ENCODE peak calls at places on chromosome 3, in five cellular contexts. One of them, this sample, is unnamed. For H3K36me3, the result is how much of the 10 kb centered on the place peaks cover.

GRCh38 chr3:125118600-125118999 is 62.8 kb upstream of the HEG1 start:
- DNase-seq in fibroblast of lung: no peak
- DNase-seq in HCT116: no peak
- DNase-seq in HepG2: no peak
- DNase-seq in IMR-90: no peak
- DNase-seq in this sample: no peak

GRCh38 chr3:141336672-141337522 is 31.4 kb upstream of the ZBTB38 start:
- DNase-seq in IMR-90: peak
- DNase-seq in HepG2: peak
- DNase-seq in fibroblast of lung: peak
- DNase-seq in HCT116: no peak
- DNase-seq in this sample: no peak

GRCh38 chr3:122281891-122282290 is 43.2 kb upstream of the CSTA start:
- DNase-seq in HCT116: no peak
- DNase-seq in fibroblast of lung: no peak
- DNase-seq in IMR-90: no peak
- DNase-seq in HepG2: no peak
- DNase-seq in this sample: no peak

GRCh38 chr3:15467227-15468181 is 40.1 kb downstream of the EAF1 start:
- DNase-seq in IMR-90: no peak
- DNase-seq in HepG2: no peak
- DNase-seq in HCT116: no peak
- DNase-seq in fibroblast of lung: no peak
- DNase-seq in this sample: no peak

GRCh38 chr3:120567370-120568197 is 28.6 kb upstream of the NDUFB4 start:
- DNase-seq in fibroblast of lung: peak
- DNase-seq in HepG2: peak
- DNase-seq in IMR-90: peak
- DNase-seq in HCT116: no peak
- DNase-seq in this sample: no peak

GRCh38 chr3:27666277-27666676 is 55.8 kb downstream of the EOMES start:
- DNase-seq in HCT116: no peak
- DNase-seq in IMR-90: no peak
- DNase-seq in fibroblast of lung: no peak
- DNase-seq in HepG2: no peak
- DNase-seq in this sample: no peak

GRCh38 chr3:7249493-7250076 is 388.7 kb downstream of the GRM7 start:
- DNase-seq in HepG2: no peak
- DNase-seq in fibroblast of lung: no peak
- DNase-seq in HCT116: no peak
- DNase-seq in IMR-90: no peak
- DNase-seq in this sample: no peak

GRCh38 chr3:146796078-146796477 is 190.9 kb upstream of the PLSCR5 start:
- DNase-seq in HCT116: no peak
- DNase-seq in HepG2: no peak
- DNase-seq in IMR-90: no peak
- DNase-seq in fibroblast of lung: no peak
- DNase-seq in this sample: no peak

GRCh38 chr3:95721938-95722337 is 1092.5 kb upstream of the EPHA6 start:
- DNase-seq in HCT116: no peak
- DNase-seq in HepG2: no peak
- DNase-seq in fibroblast of lung: no peak
- DNase-seq in IMR-90: no peak
- DNase-seq in this sample: no peak

GRCh38 chr3:128488995-128489859 is 3.8 kb downstream of the GATA2 start:
- DNase-seq in IMR-90: no peak
- DNase-seq in HCT116: peak
- DNase-seq in HepG2: peak
- DNase-seq in fibroblast of lung: no peak
- DNase-seq in this sample: peak

GRCh38 chr3:86702381-86702958 is 288.5 kb downstream of the VGLL3 start:
- DNase-seq in fibroblast of lung: peak
- DNase-seq in HCT116: no peak
- DNase-seq in HepG2: no peak
- DNase-seq in IMR-90: peak
- DNase-seq in this sample: no peak

GRCh38 chr3:119945286-119945685 is 149.0 kb downstream of the GSK3B start:
- DNase-seq in HepG2: no peak
- DNase-seq in IMR-90: no peak
- DNase-seq in HCT116: no peak
- DNase-seq in fibroblast of lung: no peak
- DNase-seq in this sample: no peak

DNA sequence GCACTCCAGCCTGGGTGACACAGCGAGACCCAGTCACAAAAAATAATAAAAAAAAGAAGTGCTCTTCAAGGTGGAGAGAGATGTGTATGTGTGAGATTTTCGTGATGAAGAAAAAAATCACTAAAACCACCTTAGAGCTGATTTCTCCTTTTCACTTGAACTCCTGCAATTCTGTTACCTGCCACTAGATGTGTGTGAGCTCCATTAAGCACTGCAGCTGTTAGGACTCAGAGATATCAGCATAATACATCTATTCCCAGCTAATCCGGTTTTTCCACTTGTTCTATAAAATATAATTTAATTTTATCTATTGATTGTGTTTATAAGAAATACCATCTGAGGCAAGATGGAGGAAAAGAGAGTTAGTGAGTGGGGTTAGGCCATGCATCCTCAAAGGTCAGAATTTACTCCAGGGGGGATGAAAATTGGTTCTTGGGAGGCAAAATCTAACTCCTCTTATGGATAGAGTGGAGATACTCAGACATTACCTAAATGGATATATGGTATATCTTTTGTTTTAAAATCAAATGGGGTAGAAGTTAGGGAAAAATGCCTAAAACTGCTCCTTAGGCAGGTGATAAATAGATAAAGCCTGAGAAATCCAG is 152.7 kb downstream of the IL20RB start:
- DNase-seq in HCT116: peak
- DNase-seq in HepG2: peak
- DNase-seq in IMR-90: peak
- DNase-seq in fibroblast of lung: peak
- DNase-seq in this sample: no peak
- H3K36me3 ChIP-seq in HCT116: under half
- H3K36me3 ChIP-seq in HepG2: under half
- H3K36me3 ChIP-seq in IMR-90: under half
- H3K36me3 ChIP-seq in fibroblast of lung: under half
- H3K36me3 ChIP-seq in this sample: under half

GRCh38 chr3:104632947-104633346 is 733.8 kb upstream of the ALCAM start:
- DNase-seq in fibroblast of lung: no peak
- DNase-seq in HCT116: no peak
- DNase-seq in HepG2: no peak
- DNase-seq in IMR-90: peak
- DNase-seq in this sample: no peak

GRCh38 chr3:104631254-104631653 is 735.5 kb upstream of the ALCAM start:
- DNase-seq in IMR-90: no peak
- DNase-seq in HepG2: no peak
- DNase-seq in fibroblast of lung: no peak
- DNase-seq in HCT116: no peak
- DNase-seq in this sample: no peak

GRCh38 chr3:104632521-104632920 is 734.2 kb upstream of the ALCAM start:
- DNase-seq in IMR-90: no peak
- DNase-seq in HCT116: no peak
- DNase-seq in fibroblast of lung: no peak
- DNase-seq in HepG2: no peak
- DNase-seq in this sample: no peak

DNA sequence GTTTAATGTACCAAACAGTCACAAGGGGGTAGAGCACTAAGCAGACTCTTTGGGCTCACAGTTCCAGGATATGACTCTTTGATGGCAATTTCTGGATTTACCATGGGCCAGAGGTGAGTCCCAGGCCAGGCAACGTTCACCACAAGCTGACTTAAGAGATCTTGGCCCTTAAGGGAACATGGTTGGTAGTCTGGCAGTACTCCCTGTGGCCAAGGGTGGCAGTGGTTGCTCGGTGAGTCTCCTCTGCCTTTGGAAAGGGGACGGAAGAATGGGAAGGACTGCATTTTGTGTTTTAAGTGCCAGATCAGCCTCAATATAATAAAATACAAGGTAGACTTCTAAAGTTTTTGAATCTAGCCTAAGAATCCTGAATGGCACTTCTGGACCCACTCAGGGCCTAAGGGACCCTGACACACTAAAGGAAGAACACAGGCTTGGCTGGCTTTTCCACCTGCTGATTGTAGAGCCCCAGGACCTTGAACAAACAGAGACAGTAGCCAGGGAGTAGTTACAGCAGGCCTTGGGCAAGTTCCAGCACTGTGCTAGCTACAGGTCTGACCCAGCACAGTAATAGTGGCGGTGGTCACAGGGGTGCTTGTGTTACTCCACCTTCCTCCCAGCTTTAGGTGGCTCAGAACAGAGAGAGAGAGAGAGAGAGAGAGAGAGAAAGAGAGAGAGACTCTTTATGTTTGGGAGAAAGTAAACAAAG is 730.7 kb upstream of the ALCAM start:
- DNase-seq in HCT116: no peak
- DNase-seq in IMR-90: no peak
- DNase-seq in HepG2: no peak
- DNase-seq in fibroblast of lung: no peak
- DNase-seq in this sample: no peak
- TF ChIP-seq CTCF in HCT116: no peak
- TF ChIP-seq CTCF in IMR-90: no peak
- TF ChIP-seq CTCF in HepG2: no peak
- TF ChIP-seq CTCF in fibroblast of lung: no peak
- TF ChIP-seq CTCF in this sample: no peak

DNA sequence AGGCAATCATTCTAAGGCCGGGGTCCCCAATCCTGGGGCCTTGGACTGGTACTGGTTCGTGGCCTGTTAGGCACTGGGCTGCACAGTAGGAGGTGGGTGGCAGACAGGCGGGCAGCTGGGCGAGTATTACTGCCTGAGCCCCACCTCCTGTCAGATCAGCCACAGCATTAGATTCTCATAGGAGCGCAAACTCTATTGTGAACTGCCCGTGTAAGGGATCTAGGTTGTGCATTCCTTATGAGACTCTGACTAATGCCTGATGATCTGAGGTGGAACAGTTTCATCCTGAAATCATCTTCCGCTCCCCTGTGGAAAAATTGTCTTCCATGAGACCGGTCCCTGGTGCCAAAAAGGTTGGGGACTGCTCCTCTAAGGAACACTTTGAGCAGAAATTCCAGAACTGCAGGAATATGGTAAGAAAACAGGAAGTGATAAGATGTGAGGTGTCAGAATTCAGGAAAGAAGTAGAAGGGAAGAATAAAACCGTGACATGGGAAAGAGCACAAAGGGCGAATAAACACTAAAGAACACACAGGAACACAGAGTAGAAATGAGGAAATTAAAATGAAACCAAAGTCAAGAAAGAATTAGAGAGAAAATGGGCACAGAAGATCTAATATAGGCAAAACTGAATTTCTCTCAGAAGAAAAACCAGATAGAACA is 57.6 kb downstream of the PDCD6IP start:
- DNase-seq in fibroblast of lung: no peak
- DNase-seq in IMR-90: no peak
- DNase-seq in HepG2: no peak
- DNase-seq in HCT116: no peak
- DNase-seq in this sample: no peak
- H3K9ac ChIP-seq in fibroblast of lung: no peak
- H3K9ac ChIP-seq in IMR-90: no peak
- H3K9ac ChIP-seq in HepG2: no peak
- H3K9ac ChIP-seq in HCT116: no peak
- H3K9ac ChIP-seq in this sample: no peak

DNA sequence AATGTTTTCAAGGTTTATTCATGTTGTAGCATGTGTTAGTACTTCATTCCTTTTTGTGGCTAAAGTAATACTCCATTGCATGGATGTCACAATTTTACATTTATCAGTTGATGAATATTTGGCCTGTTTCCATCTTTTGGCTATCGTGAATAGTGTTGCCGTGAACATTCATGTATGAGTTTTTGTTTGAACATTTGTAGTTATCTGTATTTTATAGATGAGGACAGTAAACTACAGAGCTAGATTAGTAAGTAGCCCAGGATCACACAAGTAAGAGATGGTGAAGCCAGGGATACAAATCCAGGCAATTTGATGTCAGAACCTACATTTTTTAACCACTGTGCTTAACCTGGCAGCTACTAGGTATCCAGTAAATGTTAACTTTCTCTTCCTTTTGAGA is 63.2 kb downstream of the ASTE1 start:
- DNase-seq in fibroblast of lung: no peak
- DNase-seq in IMR-90: peak
- DNase-seq in HCT116: no peak
- DNase-seq in HepG2: no peak
- DNase-seq in this sample: no peak
- H3K36me3 ChIP-seq in fibroblast of lung: under half
- H3K36me3 ChIP-seq in IMR-90: under half
- H3K36me3 ChIP-seq in HCT116: under half
- H3K36me3 ChIP-seq in HepG2: under half
- H3K36me3 ChIP-seq in this sample: under half

GRCh38 chr3:171260899-171261298 is 199.3 kb downstream of the TNIK start:
- DNase-seq in IMR-90: no peak
- DNase-seq in HepG2: no peak
- DNase-seq in HCT116: peak
- DNase-seq in fibroblast of lung: no peak
- DNase-seq in this sample: no peak
- TF ChIP-seq CTCF in IMR-90: no peak
- TF ChIP-seq CTCF in HepG2: no peak
- TF ChIP-seq CTCF in HCT116: no peak
- TF ChIP-seq CTCF in fibroblast of lung: no peak
- TF ChIP-seq CTCF in this sample: no peak

GRCh38 chr3:72154391-72155300 is 369.7 kb upstream of the PROK2 start:
- DNase-seq in HepG2: no peak
- DNase-seq in IMR-90: peak
- DNase-seq in fibroblast of lung: peak
- DNase-seq in HCT116: no peak
- DNase-seq in this sample: no peak
- H3K9ac ChIP-seq in HepG2: peak
- H3K9ac ChIP-seq in IMR-90: no peak
- H3K9ac ChIP-seq in fibroblast of lung: no peak
- H3K9ac ChIP-seq in HCT116: no peak
- H3K9ac ChIP-seq in this sample: peak

DNA sequence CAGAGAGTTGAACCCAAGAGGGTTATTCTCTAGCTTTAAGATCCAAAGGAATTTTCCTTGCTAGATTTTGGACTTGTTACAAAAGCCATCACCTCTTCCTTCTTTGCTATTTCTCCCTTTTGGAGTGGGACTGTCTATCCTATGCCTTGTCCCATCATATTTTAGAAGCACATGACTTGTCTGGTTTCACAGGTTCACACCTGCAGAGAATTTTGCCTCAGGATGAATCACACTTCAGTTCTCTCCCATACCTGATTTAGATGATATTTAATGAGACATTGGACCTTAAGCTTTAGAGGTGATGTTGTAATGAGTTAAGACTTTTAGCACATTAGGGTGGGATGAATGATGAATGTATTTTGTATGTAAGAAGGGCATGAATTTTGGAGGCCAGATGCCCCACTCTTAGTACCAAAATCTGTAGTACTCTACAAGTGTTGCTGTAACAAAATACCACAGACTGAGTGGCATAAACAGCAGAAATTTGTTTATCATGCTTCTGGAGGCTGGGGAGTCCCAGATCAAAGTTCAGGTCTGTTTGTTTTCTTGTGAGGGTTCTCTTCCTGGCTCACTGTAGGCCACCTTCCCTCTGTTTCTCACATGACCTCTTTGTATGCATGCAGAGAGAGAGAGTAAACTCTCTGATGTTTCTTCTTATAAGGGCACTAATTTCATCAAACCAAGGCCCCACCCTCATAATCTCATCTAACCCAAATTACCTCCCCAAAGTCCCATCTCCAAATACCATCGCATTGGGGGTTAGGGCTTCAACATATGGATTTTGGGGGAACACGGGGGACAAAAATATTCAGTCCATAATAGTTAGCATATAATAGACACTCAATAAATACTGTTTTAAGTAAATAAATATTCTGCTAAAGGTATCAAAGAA is 10.0 kb downstream of the LNP1 start:
- DNase-seq in fibroblast of lung: no peak
- DNase-seq in HCT116: no peak
- DNase-seq in IMR-90: no peak
- DNase-seq in HepG2: peak
- DNase-seq in this sample: no peak
- H3K36me3 ChIP-seq in fibroblast of lung: under half
- H3K36me3 ChIP-seq in HCT116: under half
- H3K36me3 ChIP-seq in IMR-90: under half
- H3K36me3 ChIP-seq in HepG2: under half
- H3K36me3 ChIP-seq in this sample: under half

This sample was measured in colonic mucosa.